ENCODE peak calls at places on chromosomes 12 and 14, in six cellular contexts. One of them, this sample, is unnamed. For H3K4me1, the result is how much of the 10 kb centered on the place peaks cover.

GRCh38 chr12:124228050-124228711 is 66.7 kb upstream of the RFLNA start:
- DNase-seq in body of pancreas: no peak
- DNase-seq in HCT116: no peak
- DNase-seq in A549: no peak
- DNase-seq in suprapubic skin: no peak
- DNase-seq in heart left ventricle: no peak
- DNase-seq in this sample: no peak

GRCh38 chr14:36221097-36221496 is 44.6 kb upstream of the PTCSC3 start:
- DNase-seq in HCT116: no peak
- DNase-seq in heart left ventricle: no peak
- DNase-seq in A549: no peak
- DNase-seq in suprapubic skin: no peak
- DNase-seq in body of pancreas: no peak
- DNase-seq in this sample: no peak

GRCh38 chr12:124747426-124748161 is 116.1 kb downstream of the SCARB1 start:
- DNase-seq in HCT116: no peak
- DNase-seq in A549: peak
- DNase-seq in heart left ventricle: no peak
- DNase-seq in suprapubic skin: no peak
- DNase-seq in body of pancreas: no peak
- DNase-seq in this sample: no peak

GRCh38 chr14:68734231-68734732 is 58.6 kb downstream of the ZFP36L1 start:
- DNase-seq in suprapubic skin: peak
- DNase-seq in body of pancreas: no peak
- DNase-seq in A549: no peak
- DNase-seq in heart left ventricle: no peak
- DNase-seq in HCT116: no peak
- DNase-seq in this sample: no peak

GRCh38 chr12:104669057-104669770 is 212.5 kb downstream of the CHST11 start:
- DNase-seq in suprapubic skin: peak
- DNase-seq in body of pancreas: peak
- DNase-seq in HCT116: no peak
- DNase-seq in heart left ventricle: peak
- DNase-seq in A549: no peak
- DNase-seq in this sample: no peak

GRCh38 chr12:71772728-71773127 is 18.1 kb downstream of the RAB21 start:
- DNase-seq in HCT116: no peak
- DNase-seq in A549: no peak
- DNase-seq in suprapubic skin: no peak
- DNase-seq in heart left ventricle: no peak
- DNase-seq in body of pancreas: no peak
- DNase-seq in this sample: no peak

GRCh38 chr14:94027566-94028449 is 1.7 kb downstream of the OTUB2 start:
- DNase-seq in heart left ventricle: no peak
- DNase-seq in suprapubic skin: no peak
- DNase-seq in HCT116: no peak
- DNase-seq in A549: no peak
- DNase-seq in body of pancreas: no peak
- DNase-seq in this sample: no peak

GRCh38 chr14:23174266-23174665 is 9.2 kb downstream of the SLC7A8 start:
- DNase-seq in heart left ventricle: no peak
- DNase-seq in body of pancreas: no peak
- DNase-seq in A549: no peak
- DNase-seq in suprapubic skin: no peak
- DNase-seq in HCT116: no peak
- DNase-seq in this sample: no peak

GRCh38 chr14:61342486-61342885 is 21.1 kb downstream of the PRKCH start:
- DNase-seq in suprapubic skin: no peak
- DNase-seq in A549: no peak
- DNase-seq in heart left ventricle: no peak
- DNase-seq in HCT116: no peak
- DNase-seq in body of pancreas: no peak
- DNase-seq in this sample: no peak

GRCh38 chr12:124107299-124107698 is 134.3 kb downstream of the ZNF664 start:
- DNase-seq in body of pancreas: no peak
- DNase-seq in heart left ventricle: no peak
- DNase-seq in A549: no peak
- DNase-seq in HCT116: no peak
- DNase-seq in suprapubic skin: no peak
- DNase-seq in this sample: no peak

GRCh38 chr12:76890407-76891143 is 11.8 kb upstream of the CSRP2 start:
- DNase-seq in suprapubic skin: no peak
- DNase-seq in heart left ventricle: no peak
- DNase-seq in HCT116: peak
- DNase-seq in body of pancreas: no peak
- DNase-seq in A549: no peak
- DNase-seq in this sample: no peak

GRCh38 chr14:20583908-20584307 is 3.9 kb downstream of the RNASE11 start:
- DNase-seq in suprapubic skin: no peak
- DNase-seq in HCT116: no peak
- DNase-seq in body of pancreas: no peak
- DNase-seq in A549: no peak
- DNase-seq in heart left ventricle: no peak
- DNase-seq in this sample: no peak

GRCh38 chr12:115990241-115990640 is 287.3 kb downstream of the MED13L start:
- DNase-seq in HCT116: no peak
- DNase-seq in body of pancreas: no peak
- DNase-seq in A549: no peak
- DNase-seq in suprapubic skin: no peak
- DNase-seq in heart left ventricle: no peak
- DNase-seq in this sample: no peak

GRCh38 chr14:104741108-104741802 is 11.7 kb upstream of the SIVA1 start:
- DNase-seq in heart left ventricle: no peak
- DNase-seq in suprapubic skin: no peak
- DNase-seq in body of pancreas: no peak
- DNase-seq in HCT116: no peak
- DNase-seq in A549: no peak
- DNase-seq in this sample: no peak

GRCh38 chr14:22555573-22556011 is 33.4 kb downstream of the DAD1 start:
- DNase-seq in A549: no peak
- DNase-seq in body of pancreas: no peak
- DNase-seq in HCT116: no peak
- DNase-seq in suprapubic skin: no peak
- DNase-seq in heart left ventricle: no peak
- DNase-seq in this sample: no peak

GRCh38 chr14:31895206-31895605 is 181.9 kb upstream of the ARHGAP5 start:
- DNase-seq in A549: no peak
- DNase-seq in body of pancreas: no peak
- DNase-seq in suprapubic skin: no peak
- DNase-seq in heart left ventricle: no peak
- DNase-seq in HCT116: no peak
- DNase-seq in this sample: no peak

GRCh38 chr12:62800707-62801400 is 134.1 kb downstream of the PPM1H start:
- DNase-seq in A549: no peak
- DNase-seq in body of pancreas: no peak
- DNase-seq in suprapubic skin: no peak
- DNase-seq in HCT116: no peak
- DNase-seq in heart left ventricle: no peak
- DNase-seq in this sample: no peak

GRCh38 chr14:103141117-103141796 is 18.0 kb downstream of the TNFAIP2 start:
- DNase-seq in A549: peak
- DNase-seq in heart left ventricle: no peak
- DNase-seq in suprapubic skin: no peak
- DNase-seq in HCT116: peak
- DNase-seq in body of pancreas: peak
- DNase-seq in this sample: peak

GRCh38 chr12:92288533-92288932 is 142.9 kb upstream of the BTG1 start:
- DNase-seq in heart left ventricle: no peak
- DNase-seq in HCT116: no peak
- DNase-seq in suprapubic skin: no peak
- DNase-seq in body of pancreas: no peak
- DNase-seq in A549: no peak
- DNase-seq in this sample: no peak

DNA sequence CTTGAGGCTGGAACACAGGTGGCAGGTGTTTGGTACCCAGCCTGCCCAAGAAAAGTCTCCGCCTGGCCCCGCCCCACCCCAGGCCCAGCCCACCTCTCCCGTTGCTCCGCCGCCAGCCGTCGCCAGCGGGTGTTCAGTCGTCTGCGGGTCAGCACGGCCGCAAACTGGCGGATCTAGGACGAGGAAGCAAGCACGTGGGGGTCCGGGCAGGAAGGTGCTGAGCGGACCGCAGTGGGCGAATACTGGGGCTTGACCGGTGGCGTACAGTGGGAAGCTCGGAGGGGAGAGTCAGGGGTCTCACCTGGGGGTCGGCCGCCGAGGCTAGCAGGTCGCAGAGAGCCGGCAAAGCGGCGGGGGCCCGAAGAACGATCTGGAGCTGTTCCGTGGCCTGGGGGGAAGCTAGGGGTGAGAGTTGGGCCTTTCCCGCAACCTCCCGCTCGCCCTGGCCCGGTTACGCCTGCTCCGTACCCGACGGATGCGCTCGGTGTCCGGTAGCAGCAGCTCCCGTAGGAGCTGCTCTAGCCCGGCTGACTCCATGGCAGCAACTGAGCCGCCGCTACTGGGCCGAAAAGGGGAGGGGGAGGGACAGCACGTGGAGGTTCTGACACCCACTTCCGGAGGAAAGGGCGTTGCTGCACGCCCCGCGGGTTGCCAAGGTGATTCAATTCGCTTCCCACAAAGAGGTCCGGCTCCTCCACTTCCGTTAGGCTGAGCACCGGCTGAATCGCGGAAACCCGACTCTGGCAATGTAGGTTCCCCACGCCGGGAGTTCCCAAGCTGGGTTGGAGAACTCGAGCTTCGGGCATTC is at the start of gene IPO4:
- DNase-seq in heart left ventricle: peak
- DNase-seq in HCT116: peak
- DNase-seq in A549: peak
- DNase-seq in suprapubic skin: peak
- DNase-seq in body of pancreas: peak
- DNase-seq in this sample: peak
- TF ChIP-seq POLR2A in heart left ventricle: peak
- TF ChIP-seq POLR2A in HCT116: peak
- TF ChIP-seq POLR2A in A549: peak
- TF ChIP-seq POLR2A in suprapubic skin: no peak
- TF ChIP-seq POLR2A in body of pancreas: no peak
- TF ChIP-seq POLR2A in this sample: no peak

GRCh38 chr12:54131641-54132280 is 57.0 kb downstream of the SMUG1 start:
- DNase-seq in suprapubic skin: no peak
- DNase-seq in HCT116: no peak
- DNase-seq in heart left ventricle: no peak
- DNase-seq in body of pancreas: no peak
- DNase-seq in A549: no peak
- DNase-seq in this sample: no peak
- H3K4me1 ChIP-seq in suprapubic skin: under half
- H3K4me1 ChIP-seq in HCT116: under half
- H3K4me1 ChIP-seq in heart left ventricle: under half
- H3K4me1 ChIP-seq in body of pancreas: under half
- H3K4me1 ChIP-seq in A549: under half
- H3K4me1 ChIP-seq in this sample: under half

DNA sequence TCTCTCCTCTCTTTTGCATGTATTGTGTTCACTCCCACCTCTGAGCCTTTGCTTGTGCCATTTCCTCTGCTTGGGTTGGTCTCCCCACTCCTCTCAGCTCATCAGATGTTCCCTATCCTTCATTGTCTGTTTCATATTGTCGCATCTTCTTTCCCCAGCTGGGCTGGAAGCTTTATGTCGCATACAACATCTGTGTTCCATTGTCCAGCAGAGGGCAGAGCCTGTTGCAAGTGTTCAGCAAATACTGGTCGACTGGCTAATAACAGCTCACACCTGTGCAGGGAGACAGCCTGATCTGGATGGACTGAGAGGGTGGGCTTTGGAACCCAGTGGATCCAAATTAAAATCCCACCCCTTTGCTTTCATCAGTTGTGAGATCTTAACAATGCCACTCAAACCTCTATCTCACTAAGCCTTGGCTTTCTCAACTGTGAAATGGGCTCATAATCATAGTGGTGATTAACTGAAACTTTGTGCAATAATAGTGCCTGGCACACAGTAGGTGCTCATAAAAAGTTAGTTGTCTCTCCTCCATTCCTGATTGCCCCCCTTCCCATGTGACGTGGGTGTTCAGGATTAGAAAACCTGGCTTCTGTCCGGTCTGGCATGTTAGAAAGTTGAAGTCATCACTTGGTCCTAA is 75.8 kb downstream of the RIN3 start:
- DNase-seq in heart left ventricle: no peak
- DNase-seq in HCT116: no peak
- DNase-seq in suprapubic skin: peak
- DNase-seq in body of pancreas: no peak
- DNase-seq in A549: no peak
- DNase-seq in this sample: peak
- TF ChIP-seq CTCF in heart left ventricle: peak
- TF ChIP-seq CTCF in HCT116: peak
- TF ChIP-seq CTCF in suprapubic skin: no peak
- TF ChIP-seq CTCF in body of pancreas: no peak
- TF ChIP-seq CTCF in A549: peak
- TF ChIP-seq CTCF in this sample: peak

GRCh38 chr12:120725659-120726509 is at the start of gene ACADS:
- DNase-seq in A549: peak
- DNase-seq in suprapubic skin: peak
- DNase-seq in HCT116: peak
- DNase-seq in heart left ventricle: peak
- DNase-seq in body of pancreas: peak
- DNase-seq in this sample: peak
- TF ChIP-seq POLR2A in A549: peak
- TF ChIP-seq POLR2A in suprapubic skin: peak
- TF ChIP-seq POLR2A in HCT116: peak
- TF ChIP-seq POLR2A in heart left ventricle: peak
- TF ChIP-seq POLR2A in body of pancreas: peak
- TF ChIP-seq POLR2A in this sample: peak

GRCh38 chr12:32893008-32893407 is 3.6 kb downstream of the PKP2 start:
- DNase-seq in body of pancreas: no peak
- DNase-seq in suprapubic skin: no peak
- DNase-seq in heart left ventricle: no peak
- DNase-seq in A549: no peak
- DNase-seq in HCT116: no peak
- DNase-seq in this sample: no peak
- H3K4me1 ChIP-seq in body of pancreas: under half
- H3K4me1 ChIP-seq in suprapubic skin: under half
- H3K4me1 ChIP-seq in heart left ventricle: under half
- H3K4me1 ChIP-seq in A549: under half
- H3K4me1 ChIP-seq in HCT116: half or more
- H3K4me1 ChIP-seq in this sample: under half

GRCh38 chr14:66395300-66395699 is 90.9 kb upstream of the CCDC196 start:
- DNase-seq in suprapubic skin: no peak
- DNase-seq in HCT116: no peak
- DNase-seq in body of pancreas: no peak
- DNase-seq in heart left ventricle: no peak
- DNase-seq in A549: no peak
- DNase-seq in this sample: no peak
- TF ChIP-seq CTCF in suprapubic skin: no peak
- TF ChIP-seq CTCF in HCT116: no peak
- TF ChIP-seq CTCF in body of pancreas: no peak
- TF ChIP-seq CTCF in heart left ventricle: no peak
- TF ChIP-seq CTCF in A549: no peak
- TF ChIP-seq CTCF in this sample: no peak